ENCODE peak calls at places on chromosome X, in nine cellular contexts. I is WTC11; V is T47D; A is stimulated activated CD4-positive, alpha-beta T cell treated with anti-CD3 and anti-CD28 coated beads, Interleukin-2, amount 100 ng/mL, for 48 hours; B is stimulated activated CD8-positive, alpha-beta memory T cell treated with anti-CD3 and anti-CD28 coated beads, Interleukin-15, amount 100 ng/mL, for 24 hours; R is fibroblast of lung; E is CD4-positive, alpha-beta memory T cell; C is left kidney; D is neural progenitor cell. X is an unnamed sample.

GRCh38 chrX:95059909-95060308 is 1385.9 kb downstream of the FAM133A start:
- DNase-seq in B (no peak), D (no peak), R (no peak), C (peak), A (no peak), E (no peak), I (no peak), V (no peak), X (no peak)

GRCh38 chrX:11755724-11756123 is 2.3 kb upstream of the MSL3 start:
- DNase-seq in V (no peak), C (no peak), A (no peak), B (no peak), R (no peak), I (no peak), E (no peak), D (no peak), X (no peak)

GRCh38 chrX:57379296-57379695 is 92.8 kb downstream of the FAAH2 start:
- DNase-seq in E (no peak), C (no peak), R (no peak), A (no peak), B (no peak), D (no peak), V (no peak), I (no peak), X (no peak)

GRCh38 chrX:12955882-12956703 is 18.8 kb upstream of the TMSB4X start:
- DNase-seq in I (no peak), V (peak), B (no peak), A (peak), E (peak), R (peak), C (peak), D (no peak), X (no peak)

GRCh38 chrX:102155806-102156179 is at the start of gene BEX5:
- DNase-seq in R (no peak), B (no peak), I (peak), C (peak), D (peak), A (peak), V (peak), E (peak), X (peak)

GRCh38 chrX:57528670-57529255 is 63.0 kb upstream of the ZXDB start:
- DNase-seq in I (peak), V (peak), C (peak), R (no peak), D (peak), E (peak), B (no peak), A (peak), X (peak)

GRCh38 chrX:13649823-13650222 is 3.1 kb upstream of the TCEANC start:
- DNase-seq in B (no peak), C (peak), V (no peak), I (no peak), D (no peak), E (no peak), R (peak), A (no peak), X (no peak)

GRCh38 chrX:94942603-94943002 is 1268.6 kb downstream of the FAM133A start:
- DNase-seq in B (no peak), E (no peak), C (no peak), V (no peak), A (no peak), D (peak), R (no peak), I (no peak), X (no peak)

X was measured in GM23338.